ENCODE peak calls at places on chromosomes 16 and 17, in nine cellular contexts. M, Y, T, F, C, W, R, N and K are unnamed samples.

GRCh38 chr16:67914758-67915622 is 16.7 kb downstream of the CTRL start:
- DNase-seq in M (no peak), Y (no peak), T (no peak), F (no peak), C (no peak), W (no peak), R (no peak), N (no peak), K (no peak)

GRCh38 chr16:1691276-1691675 is 13.2 kb downstream of the JPT2 start:
- DNase-seq in M (peak; percentile 59), Y (no peak), T (no peak), F (no peak), C (no peak), W (no peak), R (no peak), N (no peak), K (no peak)

GRCh38 chr16:85484337-85485295 is 128.5 kb upstream of the GSE1 start:
- DNase-seq in M (no peak), Y (peak; percentile 53), T (peak; percentile 42), F (no peak), C (no peak), W (no peak), R (no peak), N (no peak), K (no peak)

GRCh38 chr17:31807846-31808245 is 51.2 kb downstream of the COPRS start:
- DNase-seq in M (peak; percentile 50), Y (no peak), T (no peak), F (no peak), C (no peak), W (no peak), R (no peak), N (no peak), K (no peak)

GRCh38 chr17:80999224-81000088 is 7.8 kb downstream of the CHMP6 start:
- DNase-seq in M (no peak), Y (no peak), T (no peak), F (no peak), C (no peak), W (no peak), R (no peak), N (peak; percentile 77), K (peak; percentile 83)

GRCh38 chr16:3638916-3639644 is 15.4 kb upstream of the DNASE1 start:
- DNase-seq in M (no peak), Y (no peak), T (peak; percentile 17), F (no peak), C (no peak), W (no peak), R (no peak), N (peak; percentile 35), K (peak; percentile 58)

GRCh38 chr17:74454197-74455024 is 12.0 kb upstream of the CD300A start:
- DNase-seq in M (peak; percentile 29), Y (peak; percentile 88), T (no peak), F (peak; percentile 94), C (peak; percentile 66), W (peak; percentile 80), R (no peak), N (peak; percentile 96), K (peak; percentile 97)

GRCh38 chr17:78476149-78476548 is 97.7 kb downstream of the PGS1 start:
- DNase-seq in M (no peak), Y (no peak), T (no peak), F (no peak), C (no peak), W (no peak), R (no peak), N (no peak), K (no peak)

GRCh38 chr17:7842950-7843535 is 9.0 kb downstream of the KDM6B start:
- DNase-seq in M (peak; percentile 94), Y (peak; percentile 86), T (peak; percentile 72), F (no peak), C (no peak), W (peak; percentile 53), R (no peak), N (peak; percentile 94), K (peak; percentile 82)

GRCh38 chr16:75305364-75306101 is 54.1 kb upstream of the BCAR1 start:
- DNase-seq in M (peak; percentile 100), Y (peak; percentile 94), T (peak; percentile 78), F (peak; percentile 77), C (peak; percentile 100), W (peak; percentile 99), R (peak; percentile 81), N (no peak), K (peak; percentile 96)

GRCh38 chr17:79732804-79733691 is 2.3 kb downstream of the ENPP7 start:
- DNase-seq in M (no peak), Y (peak; percentile 60), T (peak; percentile 49), F (no peak), C (no peak), W (peak; percentile 54), R (no peak), N (no peak), K (no peak)

GRCh38 chr17:76063880-76064546 is 8.3 kb downstream of the SRP68 start:
- DNase-seq in M (no peak), Y (no peak), T (no peak), F (no peak), C (no peak), W (no peak), R (no peak), N (no peak), K (no peak)

GRCh38 chr16:56451753-56452689 is 667 bp downstream of the OGFOD1 start:
- DNase-seq in M (peak; percentile 31), Y (peak; percentile 75), T (no peak), F (no peak), C (peak; percentile 2), W (peak; percentile 75), R (peak; percentile 14), N (no peak), K (no peak)

GRCh38 chr16:69754469-69755310 is at the start of gene NOB1:
- DNase-seq in M (peak; percentile 96), Y (peak; percentile 97), T (peak; percentile 97), F (peak; percentile 95), C (peak; percentile 93), W (peak; percentile 96), R (peak; percentile 88), N (peak; percentile 100), K (peak; percentile 93)
- TF ChIP-seq POLR2A in M (peak; percentile 86), Y (peak; percentile 97), T (no peak), F (peak; percentile 50), C (peak; percentile 76), W (peak; percentile 99), R (peak; percentile 93), N (peak; percentile 54), K (peak; percentile 9)

GRCh38 chr17:50201226-50201854 is at the start of gene COL1A1:
- DNase-seq in M (peak; percentile 90), Y (no peak), T (peak; percentile 49), F (peak; percentile 96), C (no peak), W (no peak), R (no peak), N (peak; percentile 78), K (peak; percentile 96)
- TF ChIP-seq POLR2A in M (peak; percentile 100), Y (no peak), T (no peak), F (peak; percentile 97), C (no peak), W (no peak), R (peak; percentile 100), N (peak; percentile 37), K (no peak)

GRCh38 chr17:48239603-48239995 is 132.0 kb downstream of the SNX11 start:
- DNase-seq in M (no peak), Y (no peak), T (no peak), F (no peak), C (no peak), W (no peak), R (no peak), N (no peak), K (no peak)

GRCh38 chr17:48240122-48240521 is 132.6 kb downstream of the SNX11 start:
- DNase-seq in M (no peak), Y (no peak), T (no peak), F (no peak), C (no peak), W (no peak), R (no peak), N (no peak), K (no peak)

GRCh38 chr17:48238933-48239602 is 131.5 kb downstream of the SNX11 start:
- DNase-seq in M (no peak), Y (no peak), T (no peak), F (no peak), C (no peak), W (no peak), R (no peak), N (no peak), K (no peak)

GRCh38 chr17:48234922-48235321 is 127.4 kb downstream of the SNX11 start:
- DNase-seq in M (no peak), Y (no peak), T (no peak), F (no peak), C (no peak), W (no peak), R (no peak), N (no peak), K (no peak)

DNA sequence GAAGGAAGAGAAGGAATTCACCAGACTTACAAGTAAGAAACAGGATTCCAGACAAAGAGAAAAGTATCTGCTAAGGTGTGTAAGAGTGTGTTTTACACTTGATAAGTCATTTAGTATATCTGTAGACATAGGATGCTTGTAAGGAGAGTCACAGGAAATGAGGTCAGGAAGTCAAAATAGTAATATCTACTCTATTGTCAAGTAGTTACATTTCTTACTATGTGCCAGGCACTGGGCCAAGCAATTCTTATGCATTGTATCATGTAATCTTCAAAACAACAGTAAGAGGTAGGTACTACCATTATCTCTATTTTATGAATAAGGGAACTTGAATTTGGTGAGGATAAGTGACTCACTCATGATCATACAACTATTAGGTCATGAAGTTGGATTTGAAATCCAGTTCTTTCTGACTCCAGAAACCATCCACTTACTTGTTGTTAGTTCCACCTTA is 129.1 kb downstream of the SNX11 start:
- DNase-seq in M (peak; percentile 69), Y (no peak), T (no peak), F (no peak), C (peak; percentile 91), W (no peak), R (no peak), N (no peak), K (no peak)
- TF ChIP-seq POLR2A in M (no peak), Y (no peak), T (no peak), F (no peak), C (no peak), W (no peak), R (no peak), N (no peak), K (no peak)

GRCh38 chr17:83019376-83019775 is 60.0 kb upstream of the METRNL start:
- DNase-seq in M (no peak), Y (no peak), T (no peak), F (no peak), C (no peak), W (no peak), R (no peak), N (no peak), K (no peak)
- TF ChIP-seq POLR2A in M (no peak), Y (no peak), T (no peak), F (no peak), C (no peak), W (no peak), R (no peak), N (no peak), K (no peak)